ENCODE peak calls at places on chromosomes 16 and 17, in ten cellular contexts. O is C1 segment of cervical spinal cord; T is CD4-positive, alpha-beta T cell; V is body of pancreas; J is tibial nerve; K is neuronal stem cell; D is heart right ventricle; Q is WTC11; A is H7; E is sigmoid colon. B is an unnamed sample.
A peak's percentile ranks its signal among the peaks of the same experiment; 100 is the strongest.

GRCh38 chr17:14301761-14302401 is 1.0 kb downstream of the HS3ST3B1 start:
- DNase-seq in T (peak; percentile 37), V (peak; percentile 25), J (no peak), O (no peak), D (no peak), K (no peak), Q (no peak), E (no peak), A (peak; percentile 58), B (peak; percentile 62)

GRCh38 chr16:51390877-51391276 is 239.8 kb upstream of the SALL1 start:
- DNase-seq in Q (no peak), J (no peak), E (no peak), T (no peak), V (no peak), A (peak; percentile 21), K (no peak), O (no peak), D (no peak), B (no peak)

GRCh38 chr16:57627184-57627871 is 1.1 kb upstream of the ADGRG1 start:
- DNase-seq in E (no peak), T (no peak), D (no peak), V (no peak), O (peak; percentile 65), J (no peak), K (peak; percentile 38), A (peak; percentile 80), Q (peak; percentile 44), B (peak; percentile 66)

GRCh38 chr17:48213797-48214196 is 106.2 kb downstream of the SNX11 start:
- DNase-seq in Q (no peak), V (peak; percentile 34), J (no peak), E (no peak), A (no peak), D (no peak), T (no peak), K (no peak), O (no peak), B (no peak)

GRCh38 chr17:3401786-3402185 is 3.6 kb upstream of the OR1E1 start:
- DNase-seq in V (no peak), A (no peak), O (no peak), K (no peak), T (no peak), J (no peak), Q (no peak), D (no peak), E (no peak), B (no peak)

GRCh38 chr17:42675984-42676423 is 790 bp downstream of the PLEKHH3 start:
- DNase-seq in J (no peak), V (peak; percentile 67), Q (peak; percentile 49), T (no peak), E (peak; percentile 87), O (peak; percentile 27), D (peak; percentile 56), A (peak; percentile 78), K (no peak), B (no peak)

GRCh38 chr16:64184156-64184555 is 937.7 kb downstream of the CDH11 start:
- DNase-seq in J (no peak), Q (no peak), E (no peak), O (no peak), K (no peak), D (no peak), A (no peak), V (no peak), T (no peak), B (no peak)

GRCh38 chr17:49491370-49491769 is 3.7 kb upstream of the NGFR start:
- DNase-seq in J (no peak), T (no peak), D (no peak), Q (no peak), K (no peak), V (no peak), A (no peak), O (no peak), E (no peak), B (no peak)

GRCh38 chr17:71440513-71440912 is 680.3 kb upstream of the SOX9 start:
- DNase-seq in Q (no peak), O (no peak), K (no peak), E (no peak), T (no peak), D (no peak), V (no peak), A (no peak), J (no peak), B (no peak)